ENCODE peak calls at places on chromosome 20, in nine cellular contexts. H, N, K, A, X, J, P, E and W are unnamed samples.

GRCh38 chr20:64103871-64104666 is 3.3 kb downstream of the NPBWR2 start:
- DNase-seq in X (no peak), J (no peak), P (no peak), N (no peak), E (no peak), K (no peak), A (no peak), H (no peak), W (no peak)

GRCh38 chr20:10093087-10093591 is 58.4 kb downstream of the ANKEF1 start:
- DNase-seq in J (peak; percentile 90), E (peak; percentile 28), X (no peak), H (no peak), K (no peak), P (no peak), A (no peak), N (no peak), W (no peak)

GRCh38 chr20:13158339-13158738 is 62.7 kb upstream of the ISM1 start:
- DNase-seq in A (no peak), N (no peak), H (no peak), E (no peak), X (no peak), K (no peak), P (no peak), J (no peak), W (no peak)

GRCh38 chr20:60116128-60116909 is 158.1 kb downstream of the CDH26 start:
- DNase-seq in P (no peak), J (no peak), N (no peak), H (no peak), A (no peak), X (no peak), E (no peak), K (no peak), W (no peak)

GRCh38 chr20:347640-348484 is 951 bp downstream of the NRSN2 start:
- DNase-seq in J (peak; percentile 94), H (peak; percentile 80), N (peak; percentile 76), P (peak; percentile 51), K (peak; percentile 98), A (peak; percentile 95), E (peak; percentile 98), X (peak; percentile 56), W (no peak)

GRCh38 chr20:45771182-45771759 is 20.4 kb downstream of the WFDC3 start:
- DNase-seq in J (peak; percentile 92), E (peak; percentile 86), K (peak; percentile 79), P (peak; percentile 60), A (peak; percentile 81), N (peak; percentile 87), X (peak; percentile 82), H (peak; percentile 67), W (peak; percentile 37)

GRCh38 chr20:50520222-50520877 is 10.2 kb downstream of the PTPN1 start:
- DNase-seq in N (peak; percentile 65), A (no peak), H (no peak), X (no peak), E (no peak), J (no peak), P (no peak), K (no peak), W (no peak)

GRCh38 chr20:3885711-3886110 is 3.5 kb upstream of the PANK2 start:
- DNase-seq in J (no peak), N (no peak), P (no peak), X (no peak), A (no peak), H (no peak), K (no peak), E (no peak), W (no peak)

GRCh38 chr20:3406481-3407425 is 716 bp downstream of the DNAAF9 start:
- DNase-seq in A (peak; percentile 23), H (no peak), N (peak; percentile 20), K (no peak), X (no peak), E (peak; percentile 73), P (no peak), J (no peak), W (no peak)

GRCh38 chr20:32152421-32153155 is 43.1 kb downstream of the TM9SF4 start:
- DNase-seq in H (no peak), X (no peak), K (no peak), A (no peak), P (no peak), E (no peak), J (no peak), N (no peak), W (no peak)

GRCh38 chr20:63696311-63696627 is 183 bp upstream of the TNFRSF6B start:
- DNase-seq in N (peak; percentile 72), E (no peak), K (no peak), A (no peak), X (peak; percentile 20), H (no peak), P (peak; percentile 29), J (peak; percentile 61), W (no peak)

GRCh38 chr20:56718816-56719215 is 89.7 kb downstream of the TFAP2C start:
- DNase-seq in J (no peak), A (no peak), X (no peak), K (no peak), E (no peak), N (no peak), H (no peak), P (no peak), W (no peak)

GRCh38 chr20:13984211-13984610 is 6.2 kb downstream of the SEL1L2 start:
- DNase-seq in P (no peak), X (no peak), E (no peak), J (peak; percentile 90), K (no peak), H (no peak), A (no peak), N (no peak), W (no peak)

GRCh38 chr20:12012241-12013222 is 94.8 kb downstream of the BTBD3 start:
- DNase-seq in P (no peak), A (peak; percentile 13), X (peak; percentile 47), E (peak; percentile 40), H (peak; percentile 9), N (peak; percentile 41), K (peak; percentile 76), J (peak; percentile 89), W (peak; percentile 5)

GRCh38 chr20:62118113-62119043 is 3.9 kb upstream of the LSM14B start:
- DNase-seq in P (no peak), K (no peak), E (no peak), H (no peak), J (no peak), A (no peak), N (no peak), X (no peak), W (no peak)